ENCODE peak calls at places on chromosomes 11 and 22, in nine cellular contexts. N, J, D, L, Z, F, S, V and T are unnamed samples.

GRCh38 chr11:100789500-100789899 is 102.4 kb downstream of the ARHGAP42 start:
- DNase-seq in D (no peak), Z (peak), S (no peak), F (no peak), V (peak), L (no peak), N (no peak), J (no peak), T (no peak)

GRCh38 chr11:77548552-77549439 is 41.0 kb upstream of the AQP11 start:
- DNase-seq in J (no peak), F (no peak), Z (no peak), D (no peak), V (no peak), L (no peak), N (no peak), S (no peak), T (no peak)

GRCh38 chr11:19868871-19869270 is 156.2 kb downstream of the NAV2 start:
- DNase-seq in Z (peak), J (no peak), F (no peak), D (no peak), N (no peak), S (no peak), L (no peak), V (peak), T (no peak)

GRCh38 chr22:37206118-37206840 is 6.0 kb downstream of the SSTR3 start:
- DNase-seq in Z (no peak), N (no peak), L (no peak), D (no peak), J (no peak), S (no peak), V (no peak), F (no peak), T (no peak)

GRCh38 chr22:39309881-39310714 is 9.3 kb downstream of the RPL3 start:
- DNase-seq in D (no peak), L (no peak), J (no peak), Z (peak), S (no peak), N (peak), V (peak), F (peak), T (no peak)

GRCh38 chr22:25023879-25024278 is 71.4 kb downstream of the KIAA1671 start:
- DNase-seq in D (no peak), L (no peak), N (no peak), J (no peak), Z (no peak), F (peak), V (no peak), S (no peak), T (no peak)

GRCh38 chr11:578276-579035 is 2.2 kb downstream of the PHRF1 start:
- DNase-seq in N (peak), Z (no peak), L (no peak), F (no peak), S (no peak), D (no peak), J (no peak), V (no peak), T (no peak)

GRCh38 chr11:90252053-90252452 is 29.2 kb upstream of the CHORDC1 start:
- DNase-seq in D (no peak), Z (no peak), L (no peak), S (no peak), F (no peak), N (no peak), J (no peak), V (no peak), T (no peak)

GRCh38 chr11:93986716-93987115 is 34.4 kb upstream of the HEPHL1 start:
- DNase-seq in J (no peak), F (no peak), Z (peak), S (no peak), L (no peak), N (no peak), V (peak), D (no peak), T (no peak)

GRCh38 chr11:74678041-74678440 is 53.2 kb downstream of the CHRDL2 start:
- DNase-seq in F (no peak), Z (no peak), J (no peak), N (no peak), V (no peak), L (no peak), D (no peak), S (no peak), T (no peak)

GRCh38 chr11:71463331-71464211 is 10.6 kb downstream of the NADSYN1 start:
- DNase-seq in F (no peak), D (no peak), L (no peak), Z (no peak), S (no peak), V (no peak), J (no peak), N (no peak), T (no peak)

GRCh38 chr22:27295071-27295470 is 506.5 kb downstream of the MN1 start:
- DNase-seq in D (no peak), V (no peak), F (no peak), N (no peak), S (no peak), J (no peak), Z (no peak), L (no peak), T (no peak)

GRCh38 chr22:28798810-28799124 is 1.6 kb downstream of the XBP1 start:
- DNase-seq in L (no peak), D (no peak), F (no peak), Z (no peak), J (no peak), S (no peak), V (no peak), N (no peak), T (no peak)

GRCh38 chr22:21834869-21835268 is 32.6 kb downstream of the MAPK1 start:
- DNase-seq in S (no peak), J (no peak), Z (no peak), F (no peak), L (no peak), N (peak), V (no peak), D (no peak), T (no peak)

GRCh38 chr11:67633758-67634365 is 4.1 kb upstream of the NUDT8 start:
- DNase-seq in N (no peak), F (no peak), S (no peak), J (no peak), V (no peak), D (no peak), Z (no peak), L (no peak), T (no peak)

GRCh38 chr11:106524446-106524845 is 447.0 kb downstream of the AASDHPPT start:
- DNase-seq in V (no peak), Z (no peak), L (no peak), J (no peak), D (no peak), S (no peak), F (no peak), N (no peak), T (no peak)

GRCh38 chr11:120302001-120302805 is 22.9 kb upstream of the TLCD5 start:
- DNase-seq in Z (no peak), S (no peak), V (no peak), D (no peak), J (no peak), F (no peak), L (no peak), N (no peak), T (no peak)